ENCODE peak calls at places on chromosome X, in five cellular contexts. C is B cell, A is thyroid gland, R is endodermal cell, O is A673. V is an unnamed sample.

GRCh38 chrX:31212856-31213748 is 141.3 kb upstream of the FTHL17 start:
- DNase-seq in R (no peak), O (no peak), C (no peak), A (no peak), V (no peak)

GRCh38 chrX:13733506-13733905 is 914 bp downstream of the TRAPPC2 start:
- DNase-seq in A (no peak), C (no peak), R (no peak), O (no peak), V (no peak)

GRCh38 chrX:17032351-17032750 is 85.9 kb downstream of the REPS2 start:
- DNase-seq in R (no peak), A (no peak), C (no peak), O (no peak), V (no peak)

GRCh38 chrX:152072236-152072635 is 66.1 kb downstream of the MAGEA10 start:
- DNase-seq in A (no peak), C (no peak), R (no peak), O (no peak), V (no peak)

GRCh38 chrX:115344885-115345653 is 55.6 kb downstream of the LUZP4 start:
- DNase-seq in O (peak), R (peak), A (peak), C (no peak), V (no peak)

GRCh38 chrX:139967300-139967699 is 2.0 kb upstream of the CXorf66 start:
- DNase-seq in A (no peak), O (peak), C (no peak), R (peak), V (peak)

GRCh38 chrX:2430265-2430825 is 70.4 kb downstream of the DHRSX start:
- DNase-seq in A (no peak), O (no peak), R (no peak), C (no peak), V (no peak)

GRCh38 chrX:30887721-30888120 is 1.3 kb downstream of the TAB3 start:
- DNase-seq in C (no peak), R (no peak), A (no peak), O (no peak), V (peak)

GRCh38 chrX:132004728-132005127 is 18.4 kb upstream of the STK26 start:
- DNase-seq in C (no peak), A (no peak), R (no peak), O (no peak), V (no peak)

GRCh38 chrX:150683536-150684146 is 9.6 kb upstream of the MTMR1 start:
- DNase-seq in O (peak), R (no peak), C (peak), A (no peak), V (peak)

GRCh38 chrX:104913348-104913747 is 307.1 kb downstream of the TEX13A start:
- DNase-seq in R (peak), C (no peak), A (no peak), O (peak), V (no peak)

GRCh38 chrX:136210806-136211205 is 40.4 kb downstream of the MAP7D3 start:
- DNase-seq in A (no peak), R (no peak), O (no peak), C (no peak), V (no peak)

GRCh38 chrX:117996918-117997480 is 119.6 kb downstream of the KLHL13 start:
- DNase-seq in O (peak), A (no peak), R (no peak), C (no peak), V (peak)

GRCh38 chrX:43940811-43941210 is 32.4 kb downstream of the NDP start:
- DNase-seq in R (no peak), O (peak), A (no peak), C (no peak), V (no peak)

GRCh38 chrX:153438522-153438921 is 7.3 kb downstream of the TREX2 start:
- DNase-seq in R (no peak), A (peak), C (no peak), O (peak), V (no peak)

GRCh38 chrX:24248042-24248441 is 65.8 kb downstream of the SUPT20HL2 start:
- DNase-seq in R (no peak), O (no peak), C (no peak), A (no peak), V (no peak)

GRCh38 chrX:40012800-40013682 is 84.7 kb downstream of the BCOR start:
- DNase-seq in A (peak), O (peak), C (peak), R (peak), V (peak)

GRCh38 chrX:79084923-79085322 is 59.6 kb upstream of the GPR174 start:
- DNase-seq in O (no peak), A (no peak), C (no peak), R (no peak), V (no peak)

GRCh38 chrX:136822337-136823095 is 41.8 kb upstream of the ARHGEF6 start:
- DNase-seq in O (no peak), R (no peak), C (no peak), A (no peak), V (no peak)

GRCh38 chrX:121571333-121571732 is 523.9 kb downstream of the GLUD2 start:
- DNase-seq in C (no peak), A (no peak), O (no peak), R (no peak), V (no peak)

GRCh38 chrX:153499876-153500275 is 5.1 kb downstream of the BGN start:
- DNase-seq in O (no peak), R (no peak), C (no peak), A (no peak), V (no peak)

GRCh38 chrX:24395775-24396174 is 35.3 kb downstream of the SUPT20HL1 start:
- DNase-seq in C (peak), R (peak), A (peak), O (peak), V (peak)

GRCh38 chrX:54920610-54921426 is at the start of gene TRO:
- DNase-seq in A (no peak), R (peak), O (peak), C (no peak), V (no peak)

GRCh38 chrX:39331062-39331704 is 529.9 kb downstream of the MID1IP1 start:
- DNase-seq in R (no peak), A (no peak), C (no peak), O (no peak), V (no peak)

GRCh38 chrX:39242187-39242586 is 440.9 kb downstream of the MID1IP1 start:
- DNase-seq in C (peak), O (peak), R (peak), A (peak), V (peak)

GRCh38 chrX:63747331-63747730 is 37.7 kb downstream of the ARHGEF9 start:
- DNase-seq in A (no peak), R (no peak), C (no peak), O (no peak), V (no peak)

GRCh38 chrX:47540754-47541538 is 20.1 kb upstream of the ARAF start:
- DNase-seq in C (no peak), R (peak), O (peak), A (peak), V (peak)

GRCh38 chrX:11064851-11065600 is 46.1 kb upstream of the HCCS start:
- DNase-seq in O (peak), R (no peak), A (peak), C (no peak), V (no peak)

DNA sequence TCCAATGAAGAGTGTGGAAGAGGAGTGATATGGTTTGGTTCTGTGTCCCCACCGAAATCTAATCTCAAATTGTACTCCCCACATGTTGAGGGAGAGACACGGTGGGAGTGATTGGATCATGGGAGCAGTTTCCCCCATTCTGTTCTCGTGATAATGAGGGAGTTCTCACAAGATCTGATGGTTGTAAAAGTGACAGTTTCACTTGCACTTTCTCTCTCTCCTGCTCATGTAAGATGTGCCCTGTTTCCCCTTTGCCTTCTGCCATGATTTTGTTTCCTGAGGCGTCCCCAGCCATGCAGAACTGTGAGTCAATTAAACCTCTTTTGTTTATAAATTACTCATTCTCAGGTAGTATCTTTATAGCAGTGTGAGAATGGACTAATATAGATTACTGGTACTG is 39.6 kb downstream of the FAM47C start:
- DNase-seq in R (no peak), C (no peak), O (no peak), A (no peak), V (no peak)
- TF ChIP-seq CTCF in R (no peak), C (no peak), O (no peak), A (no peak), V (no peak)

GRCh38 chrX:15224747-15225146 is 45.1 kb downstream of the ASB9 start:
- DNase-seq in C (no peak), O (no peak), R (no peak), A (no peak), V (no peak)
- TF ChIP-seq CTCF in C (no peak), O (no peak), R (no peak), A (no peak), V (no peak)

DNA sequence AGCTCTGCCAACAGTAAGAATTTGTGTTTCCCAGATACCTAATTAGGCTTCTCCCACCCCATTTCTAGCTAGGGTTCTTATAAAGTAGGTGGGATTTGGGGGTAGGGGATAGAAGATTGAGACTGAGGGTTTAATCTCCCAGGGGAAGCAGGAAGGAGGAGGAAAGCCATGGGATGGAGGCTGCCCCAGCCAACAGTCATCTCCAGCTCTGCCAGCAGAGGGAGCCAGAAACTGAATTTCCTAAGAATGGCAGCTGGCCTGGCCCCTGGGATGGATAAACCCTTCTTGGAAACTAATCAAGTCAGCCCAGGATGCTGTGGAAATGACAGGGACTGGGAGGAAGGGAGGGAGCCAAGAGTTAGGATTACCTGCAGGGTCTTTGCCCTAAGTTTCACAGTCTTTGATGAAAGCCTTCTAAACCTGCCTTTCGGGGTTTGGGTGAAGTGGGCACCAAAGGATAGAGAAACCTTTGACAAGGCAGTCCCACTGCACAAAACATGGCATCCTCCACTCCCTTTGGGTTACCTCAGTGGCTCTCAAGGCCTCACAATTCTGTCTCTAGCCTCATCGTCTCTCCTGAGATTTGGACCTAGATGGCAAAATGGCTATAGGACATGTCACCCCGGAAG is 6.7 kb upstream of the ERCC6L start:
- DNase-seq in A (peak), C (peak), R (peak), O (peak), V (peak)
- TF ChIP-seq CTCF in A (peak), C (peak), R (peak), O (peak), V (peak)

GRCh38 chrX:124405868-124406267 is 59.5 kb downstream of the SH2D1A start:
- DNase-seq in A (no peak), C (no peak), O (no peak), R (no peak), V (no peak)

GRCh38 chrX:124401696-124402095 is 55.3 kb downstream of the SH2D1A start:
- DNase-seq in R (no peak), A (no peak), C (no peak), O (no peak), V (no peak)

GRCh38 chrX:124406294-124407013 is 60.1 kb downstream of the SH2D1A start:
- DNase-seq in O (peak), R (peak), A (peak), C (peak), V (peak)
- TF ChIP-seq CTCF in O (peak), R (peak), A (peak), C (peak), V (no peak)